ENCODE peak calls at places on chromosomes 12 and 14, in six cellular contexts. One of them, this sample, is unnamed.

GRCh38 chr12:90622431-90622830 is 332.5 kb downstream of the CCER1 start:
- DNase-seq in OCI-LY7: no peak
- DNase-seq in RWPE1: no peak
- DNase-seq in transverse colon: no peak
- DNase-seq in GM23338: no peak
- DNase-seq in neural crest cell: no peak
- DNase-seq in this sample: no peak

GRCh38 chr12:48286665-48287064 is 64.1 kb downstream of the ZNF641 start:
- DNase-seq in OCI-LY7: peak; percentile 8
- DNase-seq in RWPE1: no peak
- DNase-seq in transverse colon: no peak
- DNase-seq in GM23338: peak; percentile 72
- DNase-seq in neural crest cell: peak; percentile 10
- DNase-seq in this sample: no peak

GRCh38 chr12:53989227-53990113 is 4.5 kb downstream of the HOXC10 start:
- DNase-seq in OCI-LY7: peak; percentile 83
- DNase-seq in RWPE1: no peak
- DNase-seq in transverse colon: no peak
- DNase-seq in GM23338: peak; percentile 68
- DNase-seq in neural crest cell: no peak
- DNase-seq in this sample: no peak

GRCh38 chr12:52867636-52868035 is 18.8 kb upstream of the KRT78 start:
- DNase-seq in OCI-LY7: no peak
- DNase-seq in RWPE1: peak; percentile 86
- DNase-seq in transverse colon: peak; percentile 74
- DNase-seq in GM23338: peak; percentile 54
- DNase-seq in neural crest cell: no peak
- DNase-seq in this sample: no peak

GRCh38 chr12:4116251-4117111 is 157.1 kb upstream of the CCND2 start:
- DNase-seq in OCI-LY7: peak; percentile 12
- DNase-seq in RWPE1: peak; percentile 70
- DNase-seq in transverse colon: peak; percentile 60
- DNase-seq in GM23338: peak; percentile 62
- DNase-seq in neural crest cell: no peak
- DNase-seq in this sample: no peak

GRCh38 chr14:59278111-59278510 is 89.6 kb downstream of the DAAM1 start:
- DNase-seq in OCI-LY7: no peak
- DNase-seq in RWPE1: peak; percentile 78
- DNase-seq in transverse colon: no peak
- DNase-seq in GM23338: no peak
- DNase-seq in neural crest cell: no peak
- DNase-seq in this sample: no peak

GRCh38 chr12:55966408-55967281 is at the start of gene CDK2:
- DNase-seq in OCI-LY7: peak; percentile 93
- DNase-seq in RWPE1: peak; percentile 93
- DNase-seq in transverse colon: peak; percentile 97
- DNase-seq in GM23338: peak; percentile 98
- DNase-seq in neural crest cell: peak; percentile 91
- DNase-seq in this sample: peak; percentile 96

GRCh38 chr14:61489527-61489926 is 168.1 kb downstream of the PRKCH start:
- DNase-seq in OCI-LY7: no peak
- DNase-seq in RWPE1: no peak
- DNase-seq in transverse colon: no peak
- DNase-seq in GM23338: no peak
- DNase-seq in neural crest cell: no peak
- DNase-seq in this sample: no peak

GRCh38 chr14:51004801-51005526 is 60.7 kb upstream of the PYGL start:
- DNase-seq in OCI-LY7: no peak
- DNase-seq in RWPE1: peak; percentile 29
- DNase-seq in transverse colon: no peak
- DNase-seq in GM23338: no peak
- DNase-seq in neural crest cell: no peak
- DNase-seq in this sample: no peak

GRCh38 chr12:93483151-93483807 is 16.0 kb downstream of the MRPL42 start:
- DNase-seq in OCI-LY7: no peak
- DNase-seq in RWPE1: no peak
- DNase-seq in transverse colon: no peak
- DNase-seq in GM23338: no peak
- DNase-seq in neural crest cell: no peak
- DNase-seq in this sample: no peak

GRCh38 chr14:50520947-50521815 is 11.2 kb downstream of the MAP4K5 start:
- DNase-seq in OCI-LY7: no peak
- DNase-seq in RWPE1: peak; percentile 85
- DNase-seq in transverse colon: peak; percentile 19
- DNase-seq in GM23338: no peak
- DNase-seq in neural crest cell: no peak
- DNase-seq in this sample: no peak

GRCh38 chr14:37594916-37595808 is at the start of the genes FOXA1 and TTC6:
- DNase-seq in OCI-LY7: no peak
- DNase-seq in RWPE1: peak; percentile 46
- DNase-seq in transverse colon: peak; percentile 65
- DNase-seq in GM23338: peak; percentile 79
- DNase-seq in neural crest cell: no peak
- DNase-seq in this sample: no peak

GRCh38 chr14:65804752-65805473 is 392.4 kb downstream of the FUT8 start:
- DNase-seq in OCI-LY7: no peak
- DNase-seq in RWPE1: no peak
- DNase-seq in transverse colon: no peak
- DNase-seq in GM23338: no peak
- DNase-seq in neural crest cell: no peak
- DNase-seq in this sample: no peak

GRCh38 chr14:99706121-99706900 is 22.2 kb downstream of the CYP46A1 start:
- DNase-seq in OCI-LY7: no peak
- DNase-seq in RWPE1: no peak
- DNase-seq in transverse colon: no peak
- DNase-seq in GM23338: no peak
- DNase-seq in neural crest cell: no peak
- DNase-seq in this sample: no peak

GRCh38 chr14:102768223-102769048 is 8.8 kb upstream of the TRAF3 start:
- DNase-seq in OCI-LY7: peak; percentile 47
- DNase-seq in RWPE1: no peak
- DNase-seq in transverse colon: no peak
- DNase-seq in GM23338: no peak
- DNase-seq in neural crest cell: no peak
- DNase-seq in this sample: no peak

GRCh38 chr14:53715390-53715730 is 241.3 kb downstream of the BMP4 start:
- DNase-seq in OCI-LY7: no peak
- DNase-seq in RWPE1: peak; percentile 54
- DNase-seq in transverse colon: no peak
- DNase-seq in GM23338: no peak
- DNase-seq in neural crest cell: no peak
- DNase-seq in this sample: no peak

GRCh38 chr14:22039938-22040780 is 366.5 kb upstream of the OR4E1 start:
- DNase-seq in OCI-LY7: peak; percentile 42
- DNase-seq in RWPE1: no peak
- DNase-seq in transverse colon: no peak
- DNase-seq in GM23338: peak; percentile 27
- DNase-seq in neural crest cell: no peak
- DNase-seq in this sample: no peak

GRCh38 chr12:113724703-113725556 is 241.2 kb downstream of the RBM19 start:
- DNase-seq in OCI-LY7: no peak
- DNase-seq in RWPE1: no peak
- DNase-seq in transverse colon: no peak
- DNase-seq in GM23338: no peak
- DNase-seq in neural crest cell: no peak
- DNase-seq in this sample: no peak

GRCh38 chr14:101098641-101099040 is 195.1 kb upstream of the RTL1 start:
- DNase-seq in OCI-LY7: no peak
- DNase-seq in RWPE1: no peak
- DNase-seq in transverse colon: no peak
- DNase-seq in GM23338: no peak
- DNase-seq in neural crest cell: no peak
- DNase-seq in this sample: no peak

GRCh38 chr14:36508418-36509051 is 11.5 kb downstream of the NKX2-1 start:
- DNase-seq in OCI-LY7: no peak
- DNase-seq in RWPE1: no peak
- DNase-seq in transverse colon: no peak
- DNase-seq in GM23338: peak; percentile 62
- DNase-seq in neural crest cell: peak; percentile 8
- DNase-seq in this sample: no peak

GRCh38 chr14:23483216-23483854 is 13.8 kb downstream of the NGDN start:
- DNase-seq in OCI-LY7: peak; percentile 48
- DNase-seq in RWPE1: no peak
- DNase-seq in transverse colon: no peak
- DNase-seq in GM23338: peak; percentile 93
- DNase-seq in neural crest cell: peak; percentile 12
- DNase-seq in this sample: no peak

GRCh38 chr12:100142851-100143559 is at the start of gene BLTP3B:
- DNase-seq in OCI-LY7: peak; percentile 87
- DNase-seq in RWPE1: peak; percentile 83
- DNase-seq in transverse colon: peak; percentile 94
- DNase-seq in GM23338: peak; percentile 95
- DNase-seq in neural crest cell: peak; percentile 83
- DNase-seq in this sample: peak; percentile 90

GRCh38 chr12:38282886-38283285 is 33.7 kb upstream of the ALG10B start:
- DNase-seq in OCI-LY7: no peak
- DNase-seq in RWPE1: peak; percentile 47
- DNase-seq in transverse colon: no peak
- DNase-seq in GM23338: no peak
- DNase-seq in neural crest cell: no peak
- DNase-seq in this sample: no peak

GRCh38 chr12:69068431-69068830 is 135.5 kb upstream of the CPM start:
- DNase-seq in OCI-LY7: no peak
- DNase-seq in RWPE1: peak; percentile 67
- DNase-seq in transverse colon: peak; percentile 59
- DNase-seq in GM23338: no peak
- DNase-seq in neural crest cell: no peak
- DNase-seq in this sample: no peak

GRCh38 chr14:101969480-101969879 is 5.1 kb downstream of the DYNC1H1 start:
- DNase-seq in OCI-LY7: peak; percentile 60
- DNase-seq in RWPE1: no peak
- DNase-seq in transverse colon: no peak
- DNase-seq in GM23338: no peak
- DNase-seq in neural crest cell: no peak
- DNase-seq in this sample: no peak

GRCh38 chr12:48978291-48978740 is at the start of gene WNT1:
- DNase-seq in OCI-LY7: no peak
- DNase-seq in RWPE1: no peak
- DNase-seq in transverse colon: no peak
- DNase-seq in GM23338: no peak
- DNase-seq in neural crest cell: no peak
- DNase-seq in this sample: no peak

GRCh38 chr12:123306200-123306599 is 34.5 kb upstream of the CDK2AP1 start:
- DNase-seq in OCI-LY7: no peak
- DNase-seq in RWPE1: no peak
- DNase-seq in transverse colon: no peak
- DNase-seq in GM23338: no peak
- DNase-seq in neural crest cell: no peak
- DNase-seq in this sample: no peak

GRCh38 chr12:15323530-15323929 is 1.2 kb downstream of the PTPRO start:
- DNase-seq in OCI-LY7: no peak
- DNase-seq in RWPE1: peak; percentile 13
- DNase-seq in transverse colon: no peak
- DNase-seq in GM23338: peak; percentile 68
- DNase-seq in neural crest cell: no peak
- DNase-seq in this sample: no peak

DNA sequence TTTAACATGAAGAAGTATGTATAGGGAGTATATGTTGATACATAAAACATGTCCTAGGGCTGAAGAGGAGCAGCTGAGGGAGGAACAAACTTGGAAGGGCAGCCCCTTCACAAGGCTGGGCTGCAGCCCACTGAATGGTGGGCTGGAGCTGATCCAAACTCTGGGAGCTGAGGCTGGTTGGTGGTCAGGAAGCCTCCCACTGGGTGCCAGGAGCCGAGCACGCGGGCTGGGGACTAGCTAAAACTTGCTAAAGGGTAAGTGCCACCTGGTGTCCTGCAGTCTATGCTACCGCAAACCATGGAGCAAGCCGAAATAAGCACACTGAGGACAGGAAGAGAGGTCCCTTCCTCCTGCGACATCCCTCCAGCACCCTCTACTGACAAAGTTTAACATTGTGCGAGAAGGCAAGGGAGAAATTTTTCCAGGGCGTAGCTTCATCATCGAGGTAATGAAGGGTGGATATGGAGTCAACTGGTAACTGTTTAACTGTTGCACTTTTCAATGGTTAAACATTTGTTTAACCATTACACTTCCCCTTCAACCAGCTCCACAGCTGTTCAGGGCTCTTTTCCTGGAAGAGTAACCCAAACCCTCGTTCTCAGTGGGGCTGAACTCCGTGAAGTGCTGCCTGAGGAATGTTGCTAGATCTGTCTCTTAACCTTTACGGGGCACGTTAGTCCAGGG is 42.2 kb downstream of the EGLN3 start:
- DNase-seq in OCI-LY7: no peak
- DNase-seq in RWPE1: no peak
- DNase-seq in transverse colon: peak; percentile 47
- DNase-seq in GM23338: peak; percentile 68
- DNase-seq in neural crest cell: no peak
- DNase-seq in this sample: no peak
- TF ChIP-seq CTCF in OCI-LY7: peak; percentile 40
- TF ChIP-seq CTCF in RWPE1: no peak
- TF ChIP-seq CTCF in transverse colon: peak; percentile 42
- TF ChIP-seq CTCF in GM23338: peak; percentile 64
- TF ChIP-seq CTCF in neural crest cell: no peak
- TF ChIP-seq CTCF in this sample: no peak

GRCh38 chr12:96235497-96235826 is 41.3 kb downstream of the ELK3 start:
- DNase-seq in OCI-LY7: no peak
- DNase-seq in RWPE1: no peak
- DNase-seq in transverse colon: no peak
- DNase-seq in GM23338: no peak
- DNase-seq in neural crest cell: no peak
- DNase-seq in this sample: no peak

GRCh38 chr12:96236221-96236822 is 42.1 kb downstream of the ELK3 start:
- DNase-seq in OCI-LY7: no peak
- DNase-seq in RWPE1: no peak
- DNase-seq in transverse colon: peak; percentile 25
- DNase-seq in GM23338: no peak
- DNase-seq in neural crest cell: no peak
- DNase-seq in this sample: no peak

GRCh38 chr12:96237035-96237434 is 42.9 kb downstream of the ELK3 start:
- DNase-seq in OCI-LY7: no peak
- DNase-seq in RWPE1: no peak
- DNase-seq in transverse colon: no peak
- DNase-seq in GM23338: no peak
- DNase-seq in neural crest cell: no peak
- DNase-seq in this sample: no peak

GRCh38 chr12:96238336-96239031 is 44.3 kb downstream of the ELK3 start:
- DNase-seq in OCI-LY7: no peak
- DNase-seq in RWPE1: no peak
- DNase-seq in transverse colon: no peak
- DNase-seq in GM23338: no peak
- DNase-seq in neural crest cell: no peak
- DNase-seq in this sample: no peak

GRCh38 chr12:96237465-96238077 is 43.4 kb downstream of the ELK3 start:
- DNase-seq in OCI-LY7: no peak
- DNase-seq in RWPE1: peak; percentile 68
- DNase-seq in transverse colon: peak; percentile 59
- DNase-seq in GM23338: no peak
- DNase-seq in neural crest cell: no peak
- DNase-seq in this sample: no peak
- TF ChIP-seq CTCF in OCI-LY7: no peak
- TF ChIP-seq CTCF in RWPE1: no peak
- TF ChIP-seq CTCF in transverse colon: no peak
- TF ChIP-seq CTCF in GM23338: no peak
- TF ChIP-seq CTCF in neural crest cell: no peak
- TF ChIP-seq CTCF in this sample: no peak

GRCh38 chr12:75631809-75632208 is 120.4 kb upstream of the KRR1 start:
- DNase-seq in OCI-LY7: no peak
- DNase-seq in RWPE1: no peak
- DNase-seq in transverse colon: no peak
- DNase-seq in GM23338: no peak
- DNase-seq in neural crest cell: no peak
- DNase-seq in this sample: no peak
- TF ChIP-seq CTCF in OCI-LY7: no peak
- TF ChIP-seq CTCF in RWPE1: no peak
- TF ChIP-seq CTCF in transverse colon: no peak
- TF ChIP-seq CTCF in GM23338: no peak
- TF ChIP-seq CTCF in neural crest cell: no peak
- TF ChIP-seq CTCF in this sample: no peak

GRCh38 chr14:28756896-28757570 is 9.6 kb upstream of the FOXG1 start:
- DNase-seq in OCI-LY7: peak; percentile 1
- DNase-seq in RWPE1: no peak
- DNase-seq in transverse colon: no peak
- DNase-seq in GM23338: peak; percentile 81
- DNase-seq in neural crest cell: no peak
- DNase-seq in this sample: no peak
- TF ChIP-seq CTCF in OCI-LY7: peak; percentile 63
- TF ChIP-seq CTCF in RWPE1: peak; percentile 81
- TF ChIP-seq CTCF in transverse colon: peak; percentile 38
- TF ChIP-seq CTCF in GM23338: peak; percentile 86
- TF ChIP-seq CTCF in neural crest cell: peak; percentile 70
- TF ChIP-seq CTCF in this sample: peak; percentile 54